ENCODE peak calls at places on chromosomes 7 and 10, in ten cellular contexts. S is MM.1S, C is fibroblast of lung, Y is Karpas-422, P is cardiac muscle cell, K is AG09309, Z is pancreas, F is coronary artery, G is GM06990, T is cardiac fibroblast. N is an unnamed sample.

GRCh38 chr10:116084166-116084565 is 188.8 kb downstream of the GFRA1 start:
- DNase-seq in S (no peak), C (no peak), Y (no peak), P (no peak), K (no peak), Z (no peak), F (no peak), G (no peak), T (no peak), N (no peak)

GRCh38 chr7:44772867-44773266 is 23.6 kb upstream of the PPIA start:
- DNase-seq in S (no peak), C (no peak), Y (peak; percentile 69), P (no peak), K (no peak), Z (no peak), F (no peak), G (no peak), T (no peak), N (no peak)

GRCh38 chr7:100220833-100221718 is 1.3 kb downstream of the PVRIG start:
- DNase-seq in S (peak; percentile 94), C (no peak), Y (peak; percentile 50), P (no peak), K (no peak), Z (no peak), F (no peak), G (peak; percentile 86), T (no peak), N (no peak)

GRCh38 chr10:88707429-88708110 is 1.5 kb downstream of the LIPK start:
- DNase-seq in S (no peak), C (peak; percentile 60), Y (no peak), P (peak; percentile 40), K (peak; percentile 57), Z (no peak), F (no peak), G (no peak), T (peak; percentile 36), N (peak; percentile 43)

GRCh38 chr7:105639677-105640493 is 58.6 kb upstream of the EFCAB10 start:
- DNase-seq in S (no peak), C (no peak), Y (no peak), P (no peak), K (no peak), Z (no peak), F (no peak), G (no peak), T (no peak), N (no peak)

GRCh38 chr10:130905921-130906320 is 405.6 kb downstream of the TCERG1L start:
- DNase-seq in S (no peak), C (no peak), Y (no peak), P (no peak), K (no peak), Z (no peak), F (no peak), G (no peak), T (no peak), N (no peak)

GRCh38 chr10:78539247-78539766 is 505.6 kb downstream of the RPS24 start:
- DNase-seq in S (no peak), C (no peak), Y (no peak), P (no peak), K (no peak), Z (no peak), F (peak; percentile 55), G (no peak), T (no peak), N (no peak)

GRCh38 chr10:3197354-3198003 is 24.9 kb upstream of the PITRM1 start:
- DNase-seq in S (peak; percentile 44), C (peak; percentile 84), Y (peak; percentile 65), P (peak; percentile 87), K (peak; percentile 59), Z (peak; percentile 92), F (no peak), G (peak; percentile 54), T (peak; percentile 86), N (peak; percentile 62)

GRCh38 chr10:101569838-101570763 is 18.0 kb downstream of the POLL start:
- DNase-seq in S (peak; percentile 74), C (peak; percentile 63), Y (peak; percentile 86), P (peak; percentile 75), K (no peak), Z (peak; percentile 97), F (peak; percentile 74), G (peak; percentile 81), T (peak; percentile 75), N (no peak)

GRCh38 chr10:101567165-101568006 is 20.7 kb downstream of the POLL start:
- DNase-seq in S (no peak), C (no peak), Y (no peak), P (no peak), K (no peak), Z (no peak), F (peak; percentile 57), G (no peak), T (no peak), N (no peak)

GRCh38 chr10:101570764-101571572 is 17.1 kb downstream of the POLL start:
- DNase-seq in S (no peak), C (no peak), Y (no peak), P (no peak), K (no peak), Z (no peak), F (no peak), G (no peak), T (no peak), N (no peak)

GRCh38 chr10:101568054-101568745 is 19.9 kb downstream of the POLL start:
- DNase-seq in S (no peak), C (no peak), Y (no peak), P (no peak), K (no peak), Z (no peak), F (no peak), G (no peak), T (no peak), N (no peak)

GRCh38 chr10:101569465-101569837 is 18.6 kb downstream of the POLL start:
- DNase-seq in S (no peak), C (no peak), Y (no peak), P (no peak), K (no peak), Z (no peak), F (no peak), G (no peak), T (no peak), N (no peak)
- H3K4me3 ChIP-seq in S (peak overlapping the region; percentile 88), C (no peak overlapping the region), Y (peak overlapping the region; percentile 72), P (peak overlapping the region; percentile 40), K (peak overlapping the region; percentile 70), Z (peak overlapping the region; percentile 68), F (peak overlapping the region; percentile 76), G (peak overlapping the region; percentile 77), T (peak overlapping the region; percentile 63), N (peak overlapping the region; percentile 68)

GRCh38 chr10:132574288-132574687 is 36.7 kb downstream of the INPP5A start:
- DNase-seq in S (no peak), C (no peak), Y (no peak), P (no peak), K (no peak), Z (no peak), F (no peak), G (no peak), T (no peak), N (no peak)

GRCh38 chr10:132572545-132572937 is 35.0 kb downstream of the INPP5A start:
- DNase-seq in S (no peak), C (peak; percentile 31), Y (no peak), P (peak; percentile 50), K (no peak), Z (no peak), F (no peak), G (no peak), T (peak; percentile 47), N (no peak)

GRCh38 chr10:132570265-132570664 is 32.7 kb downstream of the INPP5A start:
- DNase-seq in S (no peak), C (no peak), Y (no peak), P (no peak), K (no peak), Z (peak; percentile 53), F (no peak), G (no peak), T (no peak), N (no peak)

GRCh38 chr10:132571565-132572544 is 34.3 kb downstream of the INPP5A start:
- DNase-seq in S (peak; percentile 87), C (peak; percentile 63), Y (peak; percentile 99), P (peak; percentile 75), K (peak; percentile 55), Z (peak; percentile 72), F (no peak), G (peak; percentile 86), T (peak; percentile 75), N (peak; percentile 58)

GRCh38 chr10:132570771-132571564 is 33.4 kb downstream of the INPP5A start:
- DNase-seq in S (peak; percentile 69), C (no peak), Y (peak; percentile 98), P (no peak), K (no peak), Z (peak; percentile 63), F (no peak), G (peak; percentile 77), T (no peak), N (no peak)
- H3K4me3 ChIP-seq in S (peak overlapping the region; percentile 21), C (no peak overlapping the region), Y (peak overlapping the region; percentile 62), P (no peak overlapping the region), K (no peak overlapping the region), Z (no peak overlapping the region), F (no peak overlapping the region), G (peak overlapping the region; percentile 10), T (no peak overlapping the region), N (no peak overlapping the region)

DNA sequence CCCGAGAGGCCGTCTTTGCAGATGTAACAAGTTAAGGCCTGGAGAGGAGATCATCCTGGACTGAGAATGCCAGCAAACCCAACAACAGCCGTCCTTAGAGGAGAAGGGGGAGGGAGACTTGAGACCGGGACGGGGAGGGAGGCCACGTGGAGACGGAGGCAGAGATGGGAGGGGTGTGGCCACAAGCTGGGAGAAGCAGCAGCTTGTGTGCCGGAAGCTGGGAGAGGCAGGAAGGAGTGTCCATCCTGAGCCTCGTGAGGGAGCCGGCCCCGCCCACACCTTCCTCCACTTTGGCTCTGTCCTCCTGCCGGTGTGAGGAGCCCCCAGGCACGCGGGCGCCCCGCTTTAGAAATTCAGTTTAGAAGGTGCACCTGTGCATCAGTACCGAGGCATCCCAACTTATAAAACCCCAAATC is 95.7 kb downstream of the DNAJB6 start:
- DNase-seq in S (no peak), C (peak; percentile 60), Y (no peak), P (peak; percentile 84), K (peak; percentile 20), Z (no peak), F (no peak), G (no peak), T (peak; percentile 69), N (peak; percentile 34)
- H3K4me3 ChIP-seq in S (no peak overlapping the region), C (no peak overlapping the region), Y (no peak overlapping the region), P (no peak overlapping the region), K (peak overlapping the region; percentile 31), Z (peak overlapping the region; percentile 20), F (peak overlapping the region; percentile 55), G (no peak overlapping the region), T (peak overlapping the region; percentile 36), N (peak overlapping the region; percentile 40)

GRCh38 chr7:6272481-6273323 is at the start of gene CYTH3:
- DNase-seq in S (peak; percentile 81), C (peak; percentile 70), Y (peak; percentile 88), P (peak; percentile 83), K (no peak), Z (peak; percentile 95), F (peak; percentile 84), G (peak; percentile 87), T (peak; percentile 83), N (peak; percentile 34)

GRCh38 chr7:6273917-6274630 is 1.6 kb upstream of the CYTH3 start:
- DNase-seq in S (no peak), C (no peak), Y (no peak), P (no peak), K (no peak), Z (no peak), F (no peak), G (no peak), T (no peak), N (no peak)

GRCh38 chr7:6271694-6272371 is 591 bp downstream of the CYTH3 start:
- DNase-seq in S (no peak), C (no peak), Y (no peak), P (no peak), K (no peak), Z (peak; percentile 61), F (peak; percentile 79), G (no peak), T (no peak), N (no peak)

GRCh38 chr7:6274743-6275142 is 2.3 kb upstream of the CYTH3 start:
- DNase-seq in S (no peak), C (no peak), Y (no peak), P (no peak), K (no peak), Z (no peak), F (no peak), G (no peak), T (no peak), N (no peak)

DNA sequence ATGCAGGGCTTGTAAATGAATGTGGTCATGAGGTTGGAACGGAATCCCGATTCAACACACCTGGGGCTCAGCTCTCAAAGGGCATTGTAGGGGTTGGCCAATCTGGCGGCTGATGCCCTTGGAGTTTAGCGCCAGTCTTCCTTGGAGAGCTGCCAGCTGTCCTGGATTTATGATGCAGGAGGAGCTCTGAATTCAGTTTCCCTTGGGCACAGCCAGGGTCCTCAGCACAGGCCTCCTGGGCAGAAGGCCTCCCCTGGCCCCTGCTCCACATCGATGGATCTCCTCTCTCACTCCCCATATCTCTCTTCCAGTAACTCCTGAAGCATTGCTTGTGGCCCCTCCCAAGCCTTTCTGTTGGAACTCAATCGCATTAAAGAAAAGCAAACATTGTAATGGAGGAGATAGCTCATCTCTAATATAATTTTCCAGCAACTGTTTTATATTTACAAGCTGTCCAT is 985 bp upstream of the CYTH3 start:
- DNase-seq in S (no peak), C (no peak), Y (no peak), P (no peak), K (no peak), Z (peak; percentile 62), F (no peak), G (no peak), T (no peak), N (no peak)
- H3K4me3 ChIP-seq in S (no peak overlapping the region), C (no peak overlapping the region), Y (no peak overlapping the region), P (no peak overlapping the region), K (no peak overlapping the region), Z (no peak overlapping the region), F (no peak overlapping the region), G (no peak overlapping the region), T (no peak overlapping the region), N (no peak overlapping the region)

N was measured in skeletal muscle cell.